ENCODE peak calls at places on chromosomes 16 and 17, in eight cellular contexts. U, W, N, E, G, S, Z and I are unnamed samples.

GRCh38 chr17:27577884-27578717 is 52.9 kb upstream of the LGALS9 start:
- DNase-seq in E (no peak), Z (peak; percentile 44), U (no peak), S (no peak), N (no peak), G (no peak), W (no peak), I (peak; percentile 66)

GRCh38 chr16:22814330-22815105 is 556 bp downstream of the HS3ST2 start:
- DNase-seq in U (no peak), G (peak; percentile 70), E (no peak), N (no peak), Z (no peak), W (no peak), S (no peak), I (peak; percentile 59)

GRCh38 chr16:89476379-89476778 is 14.0 kb downstream of the ANKRD11 start:
- DNase-seq in N (no peak), U (no peak), G (no peak), Z (no peak), S (no peak), W (no peak), E (peak; percentile 87), I (no peak)

GRCh38 chr16:87918314-87918713 is 18.0 kb downstream of the CA5A start:
- DNase-seq in U (no peak), Z (peak; percentile 35), G (no peak), W (no peak), N (peak; percentile 85), E (no peak), S (no peak), I (no peak)

GRCh38 chr17:49703557-49704277 is 4.0 kb downstream of the SLC35B1 start:
- DNase-seq in W (no peak), G (peak; percentile 79), N (no peak), E (peak; percentile 46), U (peak; percentile 46), Z (no peak), S (peak; percentile 11), I (peak; percentile 30)

GRCh38 chr16:52929478-52929877 is 123.2 kb downstream of the CHD9NB start:
- DNase-seq in N (no peak), U (no peak), W (no peak), S (no peak), E (no peak), G (no peak), Z (no peak), I (no peak)

GRCh38 chr16:74252329-74252728 is 44.3 kb upstream of the PSMD7 start:
- DNase-seq in U (no peak), Z (no peak), E (no peak), W (no peak), S (no peak), G (no peak), N (no peak), I (no peak)

GRCh38 chr16:25210758-25211157 is 6.0 kb upstream of the AQP8 start:
- DNase-seq in W (no peak), N (no peak), S (peak; percentile 14), U (peak; percentile 49), Z (no peak), G (no peak), E (no peak), I (no peak)

DNA sequence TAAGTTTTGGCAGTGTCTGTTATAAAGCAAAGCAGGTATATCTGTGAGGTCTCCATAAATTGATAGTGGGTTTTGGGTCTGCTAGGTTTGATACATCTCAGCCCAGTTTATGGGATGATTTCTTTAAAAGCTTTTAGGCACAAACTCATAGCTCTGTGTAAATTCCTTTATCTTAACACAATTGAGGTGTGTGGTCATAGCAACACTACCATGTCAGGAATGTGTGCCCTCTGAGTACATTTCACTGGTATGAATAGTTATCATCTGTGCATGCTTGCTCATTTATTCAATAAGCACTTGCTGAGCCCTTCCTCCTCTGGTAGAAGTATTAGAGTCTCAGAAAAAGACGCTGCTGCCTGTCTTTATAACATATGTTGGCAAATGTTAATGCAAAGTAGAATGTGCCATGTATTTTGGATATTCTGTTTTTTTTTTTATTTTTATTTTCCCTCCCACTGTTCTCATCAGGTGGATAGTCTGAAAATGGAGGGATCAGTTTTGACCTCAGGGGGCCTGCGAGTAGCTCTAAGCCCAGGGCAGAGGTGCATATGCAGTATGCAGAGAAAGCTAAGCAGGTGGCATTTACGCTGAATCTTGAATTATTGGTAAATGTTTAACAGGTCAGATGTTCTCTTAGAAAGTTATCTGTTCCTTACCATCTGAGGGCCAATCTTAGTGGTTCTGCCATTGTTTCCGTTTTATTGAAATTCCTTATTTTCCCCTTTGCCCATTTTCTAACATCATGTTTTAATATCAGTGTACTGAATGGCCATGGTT is 90.7 kb downstream of the WNT3 start:
- DNase-seq in S (peak; percentile 45), G (no peak), E (peak; percentile 65), Z (no peak), W (no peak), U (no peak), N (no peak), I (no peak)
- H3K4me3 ChIP-seq in S (no peak overlapping the region), G (no peak overlapping the region), E (no peak overlapping the region), Z (no peak overlapping the region), W (no peak overlapping the region), U (no peak overlapping the region), N (no peak overlapping the region), I (no peak overlapping the region)

DNA sequence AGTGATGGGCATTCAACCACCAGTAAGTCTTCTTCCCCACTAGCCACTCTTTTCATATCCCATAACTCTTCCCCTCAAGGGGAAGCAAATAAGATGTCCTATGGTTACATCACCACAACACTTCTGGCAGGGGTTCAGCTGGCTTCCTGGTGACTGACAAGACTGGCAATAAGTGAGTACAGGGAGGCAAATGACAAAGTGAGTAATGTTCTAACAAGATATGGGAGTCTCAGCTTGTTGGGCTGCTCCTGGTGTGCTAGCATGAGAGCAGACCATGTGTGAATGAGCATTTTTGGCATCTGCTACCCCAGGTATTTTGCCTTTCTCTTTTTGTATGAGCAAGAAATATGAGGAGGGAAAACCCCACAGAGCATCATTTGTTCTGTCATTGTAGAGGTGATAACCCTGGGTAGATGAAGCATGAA is 9.9 kb downstream of the TMIGD1 start:
- DNase-seq in N (no peak), E (peak; percentile 81), G (no peak), S (no peak), W (no peak), U (no peak), Z (no peak), I (no peak)
- H3K4me3 ChIP-seq in N (no peak overlapping the region), E (no peak overlapping the region), G (no peak overlapping the region), S (no peak overlapping the region), W (no peak overlapping the region), U (no peak overlapping the region), Z (no peak overlapping the region), I (no peak overlapping the region)

GRCh38 chr17:76899414-76899813 is 31.2 kb downstream of the MGAT5B start:
- DNase-seq in W (no peak), E (no peak), N (no peak), G (no peak), Z (no peak), S (no peak), U (no peak), I (no peak)
- H3K4me3 ChIP-seq in W (no peak overlapping the region), E (no peak overlapping the region), N (no peak overlapping the region), G (no peak overlapping the region), Z (no peak overlapping the region), S (no peak overlapping the region), U (no peak overlapping the region), I (no peak overlapping the region)

DNA sequence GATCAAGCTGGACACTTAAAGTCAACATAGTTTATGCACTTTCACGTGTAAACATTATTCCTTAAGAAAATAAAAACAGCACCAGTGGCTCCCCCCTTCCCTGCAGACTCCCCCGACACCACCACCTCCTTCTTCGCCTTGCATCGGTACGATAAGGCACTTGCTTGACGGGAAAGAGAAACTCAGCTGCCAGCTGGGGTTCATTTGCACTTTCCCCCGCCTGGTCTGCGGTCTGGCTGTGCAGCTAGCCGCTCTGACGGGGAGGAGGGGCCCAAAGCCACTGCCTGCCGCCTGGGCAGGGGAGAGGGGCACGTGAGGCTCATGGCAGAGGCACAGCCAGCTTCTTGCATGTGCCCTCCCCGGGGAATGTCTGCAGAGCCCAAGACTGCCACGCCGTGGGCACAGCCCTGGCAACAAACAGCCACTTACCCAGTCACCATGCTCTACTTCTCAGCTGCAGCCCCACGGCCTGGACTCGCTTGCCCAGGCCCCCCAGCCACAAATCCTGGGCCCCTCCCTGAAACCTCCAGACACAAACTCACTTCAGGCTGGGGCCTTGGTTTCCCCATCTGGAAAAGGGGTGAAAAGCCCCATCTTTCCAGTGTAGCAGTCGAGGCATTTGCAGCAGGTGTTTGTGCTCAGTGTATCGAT is 16.5 kb upstream of the PRM1 start:
- DNase-seq in U (no peak), N (peak; percentile 58), Z (peak; percentile 46), G (peak; percentile 53), W (peak; percentile 78), S (peak; percentile 25), E (no peak), I (peak; percentile 71)
- H3K4me3 ChIP-seq in U (peak overlapping the region; percentile 29), N (peak overlapping the region; percentile 23), Z (no peak overlapping the region), G (no peak overlapping the region), W (no peak overlapping the region), S (peak overlapping the region; percentile 4), E (no peak overlapping the region), I (peak overlapping the region; percentile 35)

GRCh38 chr16:8863594-8864424 is 5.0 kb downstream of the CARHSP1 start:
- DNase-seq in E (no peak), G (peak; percentile 23), N (no peak), W (peak; percentile 66), S (no peak), U (no peak), Z (no peak), I (peak; percentile 57)
- H3K4me3 ChIP-seq in E (no peak overlapping the region), G (no peak overlapping the region), N (no peak overlapping the region), W (no peak overlapping the region), S (no peak overlapping the region), U (peak overlapping the region; percentile 21), Z (no peak overlapping the region), I (no peak overlapping the region)

DNA sequence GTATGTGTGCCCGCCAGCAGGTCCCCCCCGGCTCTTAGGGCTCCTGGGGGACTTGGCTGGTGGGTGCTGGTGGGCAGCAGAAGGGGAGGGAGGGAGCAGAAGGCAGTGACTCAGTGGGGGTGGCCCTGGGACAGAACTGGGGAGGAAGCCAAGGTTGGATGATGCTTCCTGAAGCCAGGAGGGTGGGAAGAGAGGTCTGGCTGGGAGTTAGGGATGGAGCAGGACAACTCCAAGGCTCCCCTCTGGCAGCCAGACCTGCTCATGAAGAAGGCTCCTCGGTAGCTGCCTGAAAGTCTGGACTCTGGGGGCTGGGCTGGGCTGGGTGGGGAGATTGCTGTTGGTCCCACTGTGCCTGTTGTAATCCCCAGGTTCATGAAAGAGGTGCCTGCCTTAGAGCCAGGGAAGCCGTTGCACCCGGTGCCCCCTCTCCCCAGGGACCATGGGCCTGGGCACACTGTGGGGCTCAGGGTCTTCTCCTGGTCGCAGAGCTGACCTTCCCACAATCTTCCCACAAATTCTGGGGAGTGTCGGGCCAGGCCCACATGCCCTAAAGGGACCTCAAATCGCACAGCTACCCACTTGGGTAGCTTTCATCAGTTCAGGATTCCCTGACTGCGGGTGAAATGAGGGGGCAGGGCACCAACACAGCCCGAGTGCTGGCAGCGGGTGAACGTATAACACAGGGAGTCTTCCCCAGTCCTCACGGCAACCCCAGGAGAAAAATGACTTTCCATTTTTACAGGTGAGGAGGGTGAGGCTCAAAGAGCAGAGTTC is 1.1 kb upstream of the PLEKHG4 start:
- DNase-seq in U (no peak), E (no peak), S (peak; percentile 49), Z (no peak), N (no peak), W (peak; percentile 48), G (no peak), I (no peak)
- H3K4me3 ChIP-seq in U (peak overlapping the region; percentile 70), E (peak overlapping the region; percentile 75), S (peak overlapping the region; percentile 46), Z (peak overlapping the region; percentile 22), N (peak overlapping the region; percentile 54), W (peak overlapping the region; percentile 3), G (peak overlapping the region; percentile 54), I (peak overlapping the region; percentile 59)